ENCODE peak calls at places on chromosomes 7 and 10, in ten cellular contexts. U is endothelial cell, W is heart left ventricle, S is transverse colon, N is WTC11, Z is ovary, V is PC-9, C is BJ, T is brain microvascular endothelial cell, K is HFFc6. Q is an unnamed sample.
A peak's percentile ranks its signal among the peaks of the same experiment; 100 is the strongest.

GRCh38 chr7:95365151-95365550 is 31.0 kb downstream of the PON3 start:
- DNase-seq in U (no peak), W (no peak), S (no peak), N (no peak), Z (no peak), V (no peak), C (no peak), T (peak; percentile 70), K (no peak), Q (no peak)

GRCh38 chr10:50216894-50217293 is 34.4 kb downstream of the ASAH2 start:
- DNase-seq in U (no peak), W (no peak), S (no peak), N (no peak), Z (no peak), V (no peak), C (no peak), T (peak; percentile 17), K (no peak), Q (no peak)

GRCh38 chr10:101130984-101131961 is at the start of gene TLX1:
- DNase-seq in U (peak; percentile 71), W (no peak), S (no peak), N (peak; percentile 74), Z (no peak), V (no peak), C (no peak), T (no peak), K (no peak), Q (no peak)

GRCh38 chr7:19118896-19119301 is 1.5 kb upstream of the TWIST1 start:
- DNase-seq in U (peak; percentile 41), W (no peak), S (no peak), N (peak; percentile 70), Z (no peak), V (no peak), C (no peak), T (no peak), K (peak; percentile 41), Q (no peak)

GRCh38 chr7:85341973-85342372 is 155.1 kb upstream of the SEMA3D start:
- DNase-seq in U (no peak), W (no peak), S (no peak), N (no peak), Z (no peak), V (no peak), C (no peak), T (no peak), K (no peak), Q (no peak)

GRCh38 chr7:123770378-123770777 is 21.6 kb upstream of the WASL start:
- DNase-seq in U (no peak), W (no peak), S (no peak), N (no peak), Z (no peak), V (peak; percentile 81), C (no peak), T (peak; percentile 71), K (no peak), Q (peak; percentile 70)

GRCh38 chr10:10872035-10872673 is 145.5 kb upstream of the CELF2 start:
- DNase-seq in U (peak; percentile 22), W (peak; percentile 57), S (no peak), N (no peak), Z (no peak), V (peak; percentile 70), C (peak; percentile 96), T (peak; percentile 96), K (peak; percentile 90), Q (no peak)

GRCh38 chr7:105838273-105839141 is 37.9 kb downstream of the ATXN7L1 start:
- DNase-seq in U (no peak), W (no peak), S (peak; percentile 71), N (no peak), Z (peak; percentile 27), V (no peak), C (no peak), T (no peak), K (no peak), Q (no peak)

GRCh38 chr10:31932838-31933237 is 4.2 kb upstream of the ARHGAP12 start:
- DNase-seq in U (no peak), W (no peak), S (no peak), N (no peak), Z (no peak), V (no peak), C (no peak), T (no peak), K (no peak), Q (no peak)

GRCh38 chr7:137399827-137400823 is 56.6 kb upstream of the PTN start:
- DNase-seq in U (no peak), W (no peak), S (no peak), N (no peak), Z (no peak), V (peak; percentile 57), C (peak; percentile 17), T (no peak), K (peak; percentile 79), Q (no peak)

GRCh38 chr10:3924344-3924743 is 139.3 kb upstream of the KLF6 start:
- DNase-seq in U (peak; percentile 20), W (no peak), S (no peak), N (no peak), Z (no peak), V (peak; percentile 64), C (peak; percentile 84), T (peak; percentile 93), K (peak; percentile 88), Q (no peak)

GRCh38 chr10:18721067-18721466 is 61.8 kb downstream of the ARL5B start:
- DNase-seq in U (no peak), W (no peak), S (no peak), N (no peak), Z (no peak), V (no peak), C (no peak), T (no peak), K (no peak), Q (no peak)

GRCh38 chr7:67758551-67758950 is 761.9 kb downstream of the TYW1 start:
- DNase-seq in U (no peak), W (no peak), S (no peak), N (no peak), Z (no peak), V (no peak), C (no peak), T (no peak), K (no peak), Q (no peak)

GRCh38 chr7:92446869-92447238 is 428 bp upstream of the GATAD1 start:
- DNase-seq in U (no peak), W (no peak), S (peak; percentile 17), N (no peak), Z (no peak), V (no peak), C (no peak), T (no peak), K (no peak), Q (no peak)

GRCh38 chr7:92451645-92452044 is 4.4 kb downstream of the GATAD1 start:
- DNase-seq in U (no peak), W (no peak), S (no peak), N (no peak), Z (no peak), V (no peak), C (no peak), T (no peak), K (no peak), Q (no peak)

GRCh38 chr7:92447239-92448184 is at the start of gene GATAD1:
- DNase-seq in U (peak; percentile 92), W (peak; percentile 94), S (peak; percentile 93), N (peak; percentile 90), Z (peak; percentile 93), V (peak; percentile 81), C (peak; percentile 46), T (peak; percentile 83), K (peak; percentile 88), Q (peak; percentile 86)

GRCh38 chr7:92448185-92448747 is 984 bp downstream of the GATAD1 start:
- DNase-seq in U (peak; percentile 12), W (peak; percentile 25), S (peak; percentile 67), N (no peak), Z (peak; percentile 39), V (peak; percentile 86), C (no peak), T (peak; percentile 49), K (peak; percentile 36), Q (peak; percentile 51)
- TF ChIP-seq CTCF in U (no peak), W (peak; percentile 37), S (peak; percentile 50), N (no peak), Z (no peak), V (peak; percentile 66), C (peak; percentile 53), T (peak; percentile 58), K (peak; percentile 75), Q (peak; percentile 53)

GRCh38 chr7:99997545-99998137 is 17.8 kb upstream of the ZKSCAN1 start:
- DNase-seq in U (peak; percentile 33), W (peak; percentile 42), S (peak; percentile 77), N (peak; percentile 66), Z (peak; percentile 38), V (no peak), C (no peak), T (no peak), K (no peak), Q (no peak)
- TF ChIP-seq CTCF in U (peak; percentile 25), W (peak; percentile 27), S (peak; percentile 68), N (no peak), Z (no peak), V (no peak), C (peak; percentile 24), T (peak; percentile 44), K (peak; percentile 8), Q (peak; percentile 22)

GRCh38 chr7:25314094-25314708 is 85.9 kb upstream of the NPVF start:
- DNase-seq in U (no peak), W (no peak), S (peak; percentile 26), N (no peak), Z (no peak), V (no peak), C (no peak), T (no peak), K (no peak), Q (no peak)
- TF ChIP-seq CTCF in U (no peak), W (no peak), S (peak; percentile 23), N (no peak), Z (no peak), V (no peak), C (no peak), T (no peak), K (no peak), Q (no peak)

GRCh38 chr10:29096303-29096824 is 192.5 kb upstream of the LYZL1 start:
- DNase-seq in U (no peak), W (no peak), S (no peak), N (no peak), Z (no peak), V (no peak), C (no peak), T (no peak), K (no peak), Q (no peak)
- TF ChIP-seq CTCF in U (no peak), W (no peak), S (no peak), N (no peak), Z (no peak), V (no peak), C (no peak), T (no peak), K (no peak), Q (no peak)

DNA sequence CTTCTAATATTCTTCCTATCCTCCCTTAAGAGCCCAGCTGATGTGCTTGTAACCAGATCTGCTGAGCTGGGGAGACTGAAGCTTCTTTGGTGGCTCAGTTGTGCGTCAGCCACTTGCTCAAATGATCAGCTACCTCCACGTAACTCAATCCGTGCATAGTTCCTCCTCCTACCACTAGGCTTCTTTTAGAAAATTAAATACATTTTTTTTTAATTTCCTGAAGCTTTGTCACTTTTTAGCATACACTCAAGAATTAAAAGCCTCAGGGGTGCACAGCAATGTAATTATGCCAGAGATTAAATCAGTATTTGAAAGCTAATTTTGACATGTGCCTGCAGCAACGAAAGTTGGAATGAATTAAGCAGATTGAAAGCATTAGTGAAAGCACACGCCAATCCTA is 20.4 kb upstream of the PRLHR start:
- DNase-seq in U (no peak), W (no peak), S (no peak), N (no peak), Z (no peak), V (no peak), C (no peak), T (peak; percentile 29), K (no peak), Q (no peak)
- TF ChIP-seq CTCF in U (no peak), W (no peak), S (no peak), N (no peak), Z (no peak), V (peak; percentile 36), C (no peak), T (peak; percentile 12), K (peak; percentile 63), Q (no peak)

Q was measured in CD14-positive monocyte.